ENCODE peak calls at places on chromosomes 5 and 9, in nine cellular contexts. One of them, this sample, is unnamed.

GRCh38 chr5:74412064-74412463 is 228.5 kb downstream of the ENC1 start:
- DNase-seq in esophagus muscularis mucosa: peak
- DNase-seq in Panc1: no peak
- DNase-seq in K562: no peak
- DNase-seq in stomach: no peak
- DNase-seq in endothelial cell of umbilical vein: no peak
- DNase-seq in HCT116: no peak
- DNase-seq in sigmoid colon: no peak
- DNase-seq in HL-60: no peak
- DNase-seq in this sample: no peak

GRCh38 chr5:55969956-55970355 is 24.8 kb downstream of the IL6ST start:
- DNase-seq in esophagus muscularis mucosa: no peak
- DNase-seq in Panc1: no peak
- DNase-seq in K562: no peak
- DNase-seq in stomach: no peak
- DNase-seq in endothelial cell of umbilical vein: peak
- DNase-seq in HCT116: no peak
- DNase-seq in sigmoid colon: no peak
- DNase-seq in HL-60: no peak
- DNase-seq in this sample: no peak

GRCh38 chr9:127392976-127393375 is 4.0 kb upstream of the SLC2A8 start:
- DNase-seq in esophagus muscularis mucosa: no peak
- DNase-seq in Panc1: no peak
- DNase-seq in K562: no peak
- DNase-seq in stomach: no peak
- DNase-seq in endothelial cell of umbilical vein: no peak
- DNase-seq in HCT116: no peak
- DNase-seq in sigmoid colon: peak
- DNase-seq in HL-60: no peak
- DNase-seq in this sample: peak

GRCh38 chr9:70044450-70045307 is 1.0 kb downstream of the MAMDC2 start:
- DNase-seq in esophagus muscularis mucosa: peak
- DNase-seq in Panc1: no peak
- DNase-seq in K562: no peak
- DNase-seq in stomach: peak
- DNase-seq in endothelial cell of umbilical vein: peak
- DNase-seq in HCT116: no peak
- DNase-seq in sigmoid colon: peak
- DNase-seq in HL-60: no peak
- DNase-seq in this sample: peak

GRCh38 chr5:74993743-74994142 is 58.6 kb downstream of the GCNT4 start:
- DNase-seq in esophagus muscularis mucosa: no peak
- DNase-seq in Panc1: no peak
- DNase-seq in K562: no peak
- DNase-seq in stomach: peak
- DNase-seq in endothelial cell of umbilical vein: no peak
- DNase-seq in HCT116: no peak
- DNase-seq in sigmoid colon: no peak
- DNase-seq in HL-60: no peak
- DNase-seq in this sample: no peak

GRCh38 chr5:60843693-60844428 is at the start of gene ELOVL7:
- DNase-seq in esophagus muscularis mucosa: no peak
- DNase-seq in Panc1: no peak
- DNase-seq in K562: peak
- DNase-seq in stomach: peak
- DNase-seq in endothelial cell of umbilical vein: peak
- DNase-seq in HCT116: peak
- DNase-seq in sigmoid colon: no peak
- DNase-seq in HL-60: peak
- DNase-seq in this sample: peak

GRCh38 chr5:61100425-61100824 is 61.8 kb downstream of the SMIM15 start:
- DNase-seq in esophagus muscularis mucosa: no peak
- DNase-seq in Panc1: no peak
- DNase-seq in K562: no peak
- DNase-seq in stomach: no peak
- DNase-seq in endothelial cell of umbilical vein: peak
- DNase-seq in HCT116: no peak
- DNase-seq in sigmoid colon: no peak
- DNase-seq in HL-60: peak
- DNase-seq in this sample: no peak

GRCh38 chr5:171555160-171555559 is 135.7 kb downstream of the FGF18 start:
- DNase-seq in esophagus muscularis mucosa: no peak
- DNase-seq in Panc1: no peak
- DNase-seq in K562: no peak
- DNase-seq in stomach: no peak
- DNase-seq in endothelial cell of umbilical vein: no peak
- DNase-seq in HCT116: no peak
- DNase-seq in sigmoid colon: no peak
- DNase-seq in HL-60: no peak
- DNase-seq in this sample: no peak

GRCh38 chr9:99371376-99371775 is 149.3 kb downstream of the SEC61B start:
- DNase-seq in esophagus muscularis mucosa: no peak
- DNase-seq in Panc1: no peak
- DNase-seq in K562: no peak
- DNase-seq in stomach: no peak
- DNase-seq in endothelial cell of umbilical vein: no peak
- DNase-seq in HCT116: no peak
- DNase-seq in sigmoid colon: no peak
- DNase-seq in HL-60: no peak
- DNase-seq in this sample: no peak

GRCh38 chr9:93136011-93136440 is 2.0 kb upstream of the NINJ1 start:
- DNase-seq in esophagus muscularis mucosa: no peak
- DNase-seq in Panc1: no peak
- DNase-seq in K562: no peak
- DNase-seq in stomach: no peak
- DNase-seq in endothelial cell of umbilical vein: no peak
- DNase-seq in HCT116: no peak
- DNase-seq in sigmoid colon: peak
- DNase-seq in HL-60: no peak
- DNase-seq in this sample: no peak

GRCh38 chr9:128898382-128898781 is 16.4 kb downstream of the LRRC8A start:
- DNase-seq in esophagus muscularis mucosa: no peak
- DNase-seq in Panc1: no peak
- DNase-seq in K562: no peak
- DNase-seq in stomach: no peak
- DNase-seq in endothelial cell of umbilical vein: no peak
- DNase-seq in HCT116: no peak
- DNase-seq in sigmoid colon: no peak
- DNase-seq in HL-60: no peak
- DNase-seq in this sample: no peak

GRCh38 chr5:112555691-112556090 is 136.6 kb upstream of the EPB41L4A start:
- DNase-seq in esophagus muscularis mucosa: no peak
- DNase-seq in Panc1: no peak
- DNase-seq in K562: no peak
- DNase-seq in stomach: no peak
- DNase-seq in endothelial cell of umbilical vein: no peak
- DNase-seq in HCT116: no peak
- DNase-seq in sigmoid colon: no peak
- DNase-seq in HL-60: no peak
- DNase-seq in this sample: no peak

GRCh38 chr9:133257398-133258053 is 17.5 kb downstream of the ABO start:
- DNase-seq in esophagus muscularis mucosa: no peak
- DNase-seq in Panc1: no peak
- DNase-seq in K562: peak
- DNase-seq in stomach: peak
- DNase-seq in endothelial cell of umbilical vein: peak
- DNase-seq in HCT116: no peak
- DNase-seq in sigmoid colon: no peak
- DNase-seq in HL-60: no peak
- DNase-seq in this sample: peak

GRCh38 chr5:155998258-155998657 is 328.7 kb upstream of the SGCD start:
- DNase-seq in esophagus muscularis mucosa: no peak
- DNase-seq in Panc1: no peak
- DNase-seq in K562: no peak
- DNase-seq in stomach: no peak
- DNase-seq in endothelial cell of umbilical vein: no peak
- DNase-seq in HCT116: no peak
- DNase-seq in sigmoid colon: no peak
- DNase-seq in HL-60: no peak
- DNase-seq in this sample: no peak

GRCh38 chr5:148408092-148408491 is 24.3 kb downstream of the FBXO38 start:
- DNase-seq in esophagus muscularis mucosa: no peak
- DNase-seq in Panc1: no peak
- DNase-seq in K562: no peak
- DNase-seq in stomach: no peak
- DNase-seq in endothelial cell of umbilical vein: no peak
- DNase-seq in HCT116: no peak
- DNase-seq in sigmoid colon: no peak
- DNase-seq in HL-60: no peak
- DNase-seq in this sample: no peak

GRCh38 chr5:111061618-111062017 is 9.9 kb upstream of the TSLP start:
- DNase-seq in esophagus muscularis mucosa: no peak
- DNase-seq in Panc1: no peak
- DNase-seq in K562: no peak
- DNase-seq in stomach: no peak
- DNase-seq in endothelial cell of umbilical vein: no peak
- DNase-seq in HCT116: no peak
- DNase-seq in sigmoid colon: no peak
- DNase-seq in HL-60: no peak
- DNase-seq in this sample: no peak

GRCh38 chr5:16615737-16616535 is 861 bp downstream of the RETREG1 start:
- DNase-seq in esophagus muscularis mucosa: no peak
- DNase-seq in Panc1: no peak
- DNase-seq in K562: no peak
- DNase-seq in stomach: no peak
- DNase-seq in endothelial cell of umbilical vein: no peak
- DNase-seq in HCT116: no peak
- DNase-seq in sigmoid colon: no peak
- DNase-seq in HL-60: no peak
- DNase-seq in this sample: no peak

GRCh38 chr9:15485836-15486678 is 24.7 kb downstream of the PSIP1 start:
- DNase-seq in esophagus muscularis mucosa: no peak
- DNase-seq in Panc1: no peak
- DNase-seq in K562: no peak
- DNase-seq in stomach: no peak
- DNase-seq in endothelial cell of umbilical vein: peak
- DNase-seq in HCT116: no peak
- DNase-seq in sigmoid colon: no peak
- DNase-seq in HL-60: no peak
- DNase-seq in this sample: no peak

GRCh38 chr5:135222771-135223170 is 176.3 kb downstream of the MACROH2A1 start:
- DNase-seq in esophagus muscularis mucosa: no peak
- DNase-seq in Panc1: no peak
- DNase-seq in K562: no peak
- DNase-seq in stomach: peak
- DNase-seq in endothelial cell of umbilical vein: no peak
- DNase-seq in HCT116: no peak
- DNase-seq in sigmoid colon: peak
- DNase-seq in HL-60: no peak
- DNase-seq in this sample: no peak

GRCh38 chr9:107137495-107138202 is 145.4 kb upstream of the RAD23B start:
- DNase-seq in esophagus muscularis mucosa: no peak
- DNase-seq in Panc1: no peak
- DNase-seq in K562: peak
- DNase-seq in stomach: no peak
- DNase-seq in endothelial cell of umbilical vein: peak
- DNase-seq in HCT116: peak
- DNase-seq in sigmoid colon: no peak
- DNase-seq in HL-60: no peak
- DNase-seq in this sample: no peak

GRCh38 chr5:134131578-134132350 is 17.3 kb downstream of the TCF7 start:
- DNase-seq in esophagus muscularis mucosa: no peak
- DNase-seq in Panc1: no peak
- DNase-seq in K562: no peak
- DNase-seq in stomach: no peak
- DNase-seq in endothelial cell of umbilical vein: no peak
- DNase-seq in HCT116: no peak
- DNase-seq in sigmoid colon: no peak
- DNase-seq in HL-60: no peak
- DNase-seq in this sample: no peak

GRCh38 chr9:21443849-21444625 is 3.8 kb downstream of the IFNA1 start:
- DNase-seq in esophagus muscularis mucosa: no peak
- DNase-seq in Panc1: no peak
- DNase-seq in K562: no peak
- DNase-seq in stomach: no peak
- DNase-seq in endothelial cell of umbilical vein: no peak
- DNase-seq in HCT116: no peak
- DNase-seq in sigmoid colon: no peak
- DNase-seq in HL-60: peak
- DNase-seq in this sample: no peak

GRCh38 chr5:83974151-83974822 is 253.6 kb upstream of the HAPLN1 start:
- DNase-seq in esophagus muscularis mucosa: no peak
- DNase-seq in Panc1: no peak
- DNase-seq in K562: no peak
- DNase-seq in stomach: no peak
- DNase-seq in endothelial cell of umbilical vein: peak
- DNase-seq in HCT116: no peak
- DNase-seq in sigmoid colon: no peak
- DNase-seq in HL-60: no peak
- DNase-seq in this sample: no peak
- H3K4me3 ChIP-seq in esophagus muscularis mucosa: no peak
- H3K4me3 ChIP-seq in Panc1: no peak
- H3K4me3 ChIP-seq in K562: no peak
- H3K4me3 ChIP-seq in stomach: no peak
- H3K4me3 ChIP-seq in endothelial cell of umbilical vein: no peak
- H3K4me3 ChIP-seq in HCT116: no peak
- H3K4me3 ChIP-seq in sigmoid colon: no peak
- H3K4me3 ChIP-seq in HL-60: no peak
- H3K4me3 ChIP-seq in this sample: no peak

DNA sequence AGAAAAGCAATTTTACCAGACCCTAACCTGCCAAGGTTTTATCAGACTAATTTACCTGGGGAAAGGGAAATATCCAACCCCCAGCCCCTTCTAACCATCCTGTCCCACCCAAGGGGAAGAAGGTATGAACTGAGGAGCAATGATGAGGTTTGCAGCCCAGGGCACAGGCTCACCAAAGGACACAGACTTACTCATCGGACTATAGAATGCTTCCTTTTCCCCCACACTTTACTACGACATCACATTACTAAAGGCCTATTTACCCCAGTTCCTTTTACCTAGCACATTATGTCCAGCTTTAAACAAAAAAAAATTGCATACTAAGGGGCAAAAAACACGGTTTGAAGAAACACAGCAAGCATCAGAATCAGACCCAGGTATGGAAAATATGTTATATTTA is 94.1 kb upstream of the FST start:
- DNase-seq in esophagus muscularis mucosa: no peak
- DNase-seq in Panc1: no peak
- DNase-seq in K562: no peak
- DNase-seq in stomach: no peak
- DNase-seq in endothelial cell of umbilical vein: no peak
- DNase-seq in HCT116: no peak
- DNase-seq in sigmoid colon: no peak
- DNase-seq in HL-60: no peak
- DNase-seq in this sample: no peak
- TF ChIP-seq POLR2AphosphoS5 in esophagus muscularis mucosa: no peak
- TF ChIP-seq POLR2AphosphoS5 in Panc1: no peak
- TF ChIP-seq POLR2AphosphoS5 in K562: no peak
- TF ChIP-seq POLR2AphosphoS5 in stomach: no peak
- TF ChIP-seq POLR2AphosphoS5 in endothelial cell of umbilical vein: no peak
- TF ChIP-seq POLR2AphosphoS5 in HCT116: no peak
- TF ChIP-seq POLR2AphosphoS5 in sigmoid colon: no peak
- TF ChIP-seq POLR2AphosphoS5 in HL-60: no peak
- TF ChIP-seq POLR2AphosphoS5 in this sample: no peak

GRCh38 chr9:111917201-111917600 is 20.6 kb downstream of the UGCG start:
- DNase-seq in esophagus muscularis mucosa: no peak
- DNase-seq in Panc1: no peak
- DNase-seq in K562: no peak
- DNase-seq in stomach: peak
- DNase-seq in endothelial cell of umbilical vein: no peak
- DNase-seq in HCT116: no peak
- DNase-seq in sigmoid colon: no peak
- DNase-seq in HL-60: no peak
- DNase-seq in this sample: no peak
- H3K27ac ChIP-seq in esophagus muscularis mucosa: no peak
- H3K27ac ChIP-seq in Panc1: peak
- H3K27ac ChIP-seq in K562: no peak
- H3K27ac ChIP-seq in stomach: peak
- H3K27ac ChIP-seq in endothelial cell of umbilical vein: no peak
- H3K27ac ChIP-seq in HCT116: no peak
- H3K27ac ChIP-seq in sigmoid colon: no peak
- H3K27ac ChIP-seq in HL-60: no peak
- H3K27ac ChIP-seq in this sample: no peak

GRCh38 chr9:95018099-95018927 is 291.8 kb downstream of the AOPEP start:
- DNase-seq in esophagus muscularis mucosa: no peak
- DNase-seq in Panc1: peak
- DNase-seq in K562: no peak
- DNase-seq in stomach: no peak
- DNase-seq in endothelial cell of umbilical vein: peak
- DNase-seq in HCT116: peak
- DNase-seq in sigmoid colon: peak
- DNase-seq in HL-60: no peak
- DNase-seq in this sample: peak
- H3K4me3 ChIP-seq in esophagus muscularis mucosa: peak
- H3K4me3 ChIP-seq in Panc1: no peak
- H3K4me3 ChIP-seq in K562: no peak
- H3K4me3 ChIP-seq in stomach: peak
- H3K4me3 ChIP-seq in endothelial cell of umbilical vein: no peak
- H3K4me3 ChIP-seq in HCT116: no peak
- H3K4me3 ChIP-seq in sigmoid colon: peak
- H3K4me3 ChIP-seq in HL-60: no peak
- H3K4me3 ChIP-seq in this sample: no peak